ENCODE peak calls at places on chromosomes 11 and 22, in five cellular contexts. F is Right ventricle myocardium superior, U is thoracic aorta, Q is HuH-7.5, B is heart right ventricle. O is an unnamed sample.

GRCh38 chr11:118033443-118033842 is 43.4 kb upstream of the TMPRSS4 start:
- DNase-seq in F (no peak), U (no peak), Q (no peak), B (no peak), O (no peak)

GRCh38 chr11:134367781-134368180 is 36.0 kb downstream of the GLB1L2 start:
- DNase-seq in F (peak), U (no peak), Q (no peak), B (no peak), O (no peak)

GRCh38 chr11:126874276-126874675 is 126.3 kb downstream of the KIRREL3 start:
- DNase-seq in F (no peak), U (no peak), Q (no peak), B (no peak), O (no peak)

GRCh38 chr11:112605093-112605666 is 344.5 kb upstream of the PLET1 start:
- DNase-seq in F (no peak), U (no peak), Q (no peak), B (no peak), O (no peak)

GRCh38 chr22:49345896-49346295 is 481.8 kb downstream of the BRD1 start:
- DNase-seq in F (no peak), U (no peak), Q (no peak), B (no peak), O (no peak)

GRCh38 chr22:49973018-49973965 is 12.7 kb downstream of the PIM3 start:
- DNase-seq in F (no peak), U (no peak), Q (no peak), B (no peak), O (no peak)

GRCh38 chr11:15815246-15816209 is 540.8 kb downstream of the SOX6 start:
- DNase-seq in F (no peak), U (no peak), Q (no peak), B (no peak), O (no peak)

GRCh38 chr22:28883917-28884753 is 763 bp downstream of the ZNRF3 start:
- DNase-seq in F (peak), U (no peak), Q (peak), B (peak), O (peak)

GRCh38 chr11:12801976-12802375 is 127.8 kb downstream of the TEAD1 start:
- DNase-seq in F (no peak), U (no peak), Q (no peak), B (no peak), O (no peak)

GRCh38 chr11:44470849-44471248 is 94.6 kb upstream of the CD82 start:
- DNase-seq in F (peak), U (no peak), Q (no peak), B (no peak), O (no peak)

GRCh38 chr11:69010361-69010891 is 2.6 kb downstream of the MRGPRF start:
- DNase-seq in F (peak), U (no peak), Q (peak), B (no peak), O (no peak)

GRCh38 chr22:45317551-45318167 is 7.9 kb downstream of the FAM118A start:
- DNase-seq in F (peak), U (peak), Q (no peak), B (peak), O (no peak)

O was measured in GM12891.